ENCODE peak calls at places on chromosomes 2 and 18, in four cellular contexts. S is kidney; O is gastrocnemius medialis; J is CD8-positive, alpha-beta memory T cell. G is an unnamed sample. For H3K4me1, the result is how much of the 10 kb centered on the place peaks cover.

GRCh38 chr2:21258082-21258481 is 134.3 kb downstream of the TDRD15 start:
- DNase-seq in S (no peak), O (no peak), J (no peak), G (no peak)

GRCh38 chr2:86556508-86556907 is 6.7 kb downstream of the CHMP3 start:
- DNase-seq in S (no peak), O (no peak), J (no peak), G (peak)

GRCh38 chr18:10059610-10060468 is 146.0 kb downstream of the VAPA start:
- DNase-seq in S (no peak), O (no peak), J (no peak), G (no peak)

GRCh38 chr2:58535182-58535581 is 294.1 kb upstream of the FANCL start:
- DNase-seq in S (no peak), O (no peak), J (no peak), G (no peak)

GRCh38 chr18:66280470-66280869 is 323.4 kb downstream of the CDH19 start:
- DNase-seq in S (no peak), O (no peak), J (no peak), G (no peak)

GRCh38 chr18:360676-361075 is 92.8 kb upstream of the THOC1 start:
- DNase-seq in S (no peak), O (no peak), J (no peak), G (no peak)

GRCh38 chr2:166494140-166494544 is at the start of gene SCN7A:
- DNase-seq in S (peak), O (peak), J (no peak), G (no peak)

GRCh38 chr2:169001116-169001815 is 29.9 kb downstream of the ABCB11 start:
- DNase-seq in S (no peak), O (no peak), J (no peak), G (no peak)

GRCh38 chr2:224836263-224836662 is 120.1 kb upstream of the CCDC195 start:
- DNase-seq in S (no peak), O (no peak), J (no peak), G (no peak)

GRCh38 chr2:128489580-128490273 is 171.1 kb upstream of the HS6ST1 start:
- DNase-seq in S (no peak), O (no peak), J (no peak), G (no peak)

GRCh38 chr2:89841476-89841840 is 1150.0 kb downstream of the RPIA start:
- DNase-seq in S (no peak), O (no peak), J (no peak), G (no peak)

GRCh38 chr18:40687401-40687800 is 1267.6 kb upstream of the PIK3C3 start:
- DNase-seq in S (no peak), O (no peak), J (no peak), G (no peak)

GRCh38 chr2:191069606-191070005 is 55.6 kb upstream of the STAT1 start:
- DNase-seq in S (no peak), O (no peak), J (no peak), G (no peak)
- H3K4me1 ChIP-seq in S (under half), O (under half), J (half or more), G (under half)

DNA sequence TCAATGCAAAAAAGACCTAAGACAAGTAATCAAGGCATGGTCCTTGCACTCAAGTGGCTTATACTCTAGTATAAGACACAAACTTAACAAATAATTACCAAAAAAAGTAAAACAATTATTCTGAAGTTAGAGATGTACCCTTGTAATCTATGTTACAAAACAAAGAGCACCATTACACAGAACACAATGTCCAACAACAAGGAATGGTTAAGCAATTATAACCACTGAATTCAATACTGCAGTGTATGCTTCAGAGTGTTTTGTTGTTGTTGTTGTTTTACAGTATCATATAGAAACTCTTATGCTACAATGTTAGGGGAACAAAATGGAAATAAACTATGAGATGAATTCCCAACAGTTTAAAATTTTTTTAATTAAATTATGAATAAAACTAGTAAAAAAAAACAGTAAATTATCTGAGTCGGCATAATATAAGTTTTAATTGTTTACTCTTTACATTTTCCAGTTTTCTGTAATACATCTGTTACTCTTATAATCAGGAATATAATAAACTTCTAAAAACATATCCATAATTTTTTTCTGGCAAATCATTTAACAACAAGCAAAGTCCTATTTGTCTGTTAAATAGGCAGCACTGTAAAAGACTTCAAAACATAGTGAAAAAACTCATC is 29.2 kb downstream of the ROCK2 start:
- DNase-seq in S (no peak), O (no peak), J (no peak), G (no peak)
- H3K27ac ChIP-seq in S (no peak), O (peak), J (no peak), G (no peak)

DNA sequence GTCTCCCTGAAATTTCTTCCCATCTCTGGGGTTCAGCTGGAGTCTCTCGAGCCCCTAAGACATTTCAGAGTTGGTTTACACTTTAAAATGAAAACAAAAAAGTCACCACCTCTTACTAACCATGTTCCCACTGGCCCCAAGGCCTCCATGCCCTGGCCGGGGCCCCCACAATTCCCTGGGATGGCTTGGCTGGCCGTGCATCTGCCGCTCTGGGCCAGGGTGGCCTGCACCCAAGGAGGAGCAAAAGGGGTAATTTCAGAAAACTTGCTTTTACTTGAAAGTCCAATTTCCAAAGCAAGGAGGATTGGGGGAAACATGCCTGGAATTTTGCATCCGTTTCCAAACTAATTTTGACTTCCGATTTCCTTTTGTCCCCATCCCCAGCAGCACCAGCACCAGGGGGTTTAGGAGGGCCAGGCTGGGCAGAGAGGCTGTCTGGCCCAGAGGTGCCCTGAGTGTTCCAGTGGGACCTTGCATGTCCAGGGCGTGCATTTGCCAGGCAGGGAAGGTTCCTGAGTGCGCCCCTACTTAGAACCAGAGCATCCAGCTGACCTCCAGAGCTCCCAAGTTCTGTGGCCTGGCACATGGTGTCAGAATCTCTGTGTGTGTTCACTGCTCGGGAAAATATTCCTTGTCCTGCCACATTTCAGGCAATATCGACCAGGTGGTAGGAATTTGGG is 5.3 kb downstream of the SIX3 start:
- DNase-seq in S (peak), O (no peak), J (no peak), G (no peak)
- H3K4me1 ChIP-seq in S (under half), O (under half), J (under half), G (under half)

GRCh38 chr18:12306752-12307151 is 1.3 kb upstream of the TUBB6 start:
- DNase-seq in S (no peak), O (no peak), J (no peak), G (no peak)
- H3K27ac ChIP-seq in S (no peak), O (peak), J (no peak), G (no peak)

DNA sequence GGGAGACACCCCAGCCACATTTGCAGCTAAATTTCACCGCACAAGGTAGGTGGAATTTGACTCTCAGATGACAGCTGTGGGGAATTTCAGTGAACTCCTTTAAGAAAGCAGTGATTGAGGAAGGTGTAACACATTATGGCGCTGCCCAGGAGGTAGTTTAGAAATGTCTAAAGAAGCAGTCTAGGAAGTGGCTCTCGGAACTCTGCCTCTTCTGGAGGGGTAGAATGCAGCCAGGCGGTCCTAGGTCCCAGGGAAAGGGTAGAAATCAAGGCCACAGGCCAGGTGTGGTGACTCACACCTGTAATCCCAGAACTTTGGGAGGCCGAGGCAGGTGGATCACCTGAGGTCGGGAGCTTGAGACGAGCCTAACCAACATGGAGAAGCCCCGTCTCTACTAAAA is 179.0 kb upstream of the HAAO start:
- DNase-seq in S (no peak), O (no peak), J (no peak), G (no peak)
- H3K4me1 ChIP-seq in S (under half), O (under half), J (under half), G (under half)

G was measured in small intestine.